ENCODE peak calls at places on chromosomes 4 and X, in nine cellular contexts. B is EL; X is Right ventricle myocardium inferior; P is Kasumi-1; E is stimulated activated CD8-positive, alpha-beta memory T cell treated with anti-CD3 and anti-CD28 coated beads, Interleukin-15, amount 100 ng/mL, for 1 hour; Q is PC-3; G is Peyer's patch; A is NCI-H2081; R is activated naive CD4-positive, alpha-beta T cell treated with Interleukin-2 at 50 U/mL for 16 hours. L is an unnamed sample.

GRCh38 chrX:155334486-155335316 is at the start of gene CLIC2:
- DNase-seq in B (peak), X (no peak), P (no peak), E (no peak), Q (peak), G (no peak), A (peak), R (no peak), L (no peak)

GRCh38 chr4:180665481-180665880 is 1577.7 kb upstream of the TENM3 start:
- DNase-seq in B (no peak), X (no peak), P (no peak), E (no peak), Q (no peak), G (no peak), A (peak), R (no peak), L (no peak)

GRCh38 chr4:128107766-128108165 is 46.7 kb downstream of the LARP1B start:
- DNase-seq in B (peak), X (no peak), P (no peak), E (no peak), Q (no peak), G (no peak), A (no peak), R (no peak), L (no peak)

GRCh38 chr4:24063771-24064170 is 173.9 kb upstream of the PPARGC1A start:
- DNase-seq in B (no peak), X (no peak), P (no peak), E (no peak), Q (no peak), G (no peak), A (peak), R (no peak), L (no peak)

GRCh38 chrX:120697053-120697452 is 67.2 kb upstream of the C1GALT1C1 start:
- DNase-seq in B (no peak), X (no peak), P (no peak), E (no peak), Q (no peak), G (no peak), A (no peak), R (peak), L (no peak)

GRCh38 chr4:139175647-139176298 is 1.2 kb downstream of the ELF2 start:
- DNase-seq in B (no peak), X (no peak), P (peak), E (no peak), Q (no peak), G (no peak), A (peak), R (no peak), L (no peak)

GRCh38 chr4:7863911-7864681 is 75.6 kb downstream of the AFAP1 start:
- DNase-seq in B (peak), X (no peak), P (no peak), E (no peak), Q (no peak), G (no peak), A (no peak), R (no peak), L (no peak)

GRCh38 chr4:107922486-107923473 is 8.6 kb upstream of the CYP2U1 start:
- DNase-seq in B (no peak), X (no peak), P (no peak), E (no peak), Q (peak), G (no peak), A (no peak), R (no peak), L (no peak)

GRCh38 chrX:32749075-32749474 is 462.3 kb downstream of the DMD start:
- DNase-seq in B (no peak), X (no peak), P (no peak), E (no peak), Q (no peak), G (no peak), A (no peak), R (no peak), L (no peak)